ENCODE peak calls at places on chromosomes 13 and 19, in four cellular contexts. One of them, this sample, is unnamed.

GRCh38 chr19:33487901-33488817 is 33.4 kb downstream of the PEPD start:
- DNase-seq in HCT116: no peak
- DNase-seq in body of pancreas: no peak
- DNase-seq in pancreas: peak; percentile 35
- DNase-seq in this sample: no peak

GRCh38 chr19:4606921-4607678 is 32.2 kb upstream of the TNFAIP8L1 start:
- DNase-seq in HCT116: no peak
- DNase-seq in body of pancreas: peak; percentile 76
- DNase-seq in pancreas: peak; percentile 85
- DNase-seq in this sample: no peak

GRCh38 chr13:23865065-23865464 is 24.1 kb downstream of the MIPEP start:
- DNase-seq in HCT116: no peak
- DNase-seq in body of pancreas: no peak
- DNase-seq in pancreas: no peak
- DNase-seq in this sample: no peak

GRCh38 chr19:32373614-32374295 is 28.3 kb downstream of the ZNF507 start:
- DNase-seq in HCT116: peak; percentile 94
- DNase-seq in body of pancreas: peak; percentile 48
- DNase-seq in pancreas: no peak
- DNase-seq in this sample: no peak

GRCh38 chr19:8567522-8568172 is 9.6 kb downstream of the MYO1F start:
- DNase-seq in HCT116: no peak
- DNase-seq in body of pancreas: no peak
- DNase-seq in pancreas: no peak
- DNase-seq in this sample: no peak

GRCh38 chr19:4803736-4804695 is 12.5 kb downstream of the FEM1A start:
- DNase-seq in HCT116: peak; percentile 41
- DNase-seq in body of pancreas: peak; percentile 72
- DNase-seq in pancreas: peak; percentile 80
- DNase-seq in this sample: peak; percentile 42

GRCh38 chr13:83121904-83122303 is 760.4 kb downstream of the SLITRK1 start:
- DNase-seq in HCT116: no peak
- DNase-seq in body of pancreas: no peak
- DNase-seq in pancreas: no peak
- DNase-seq in this sample: no peak

GRCh38 chr13:26914624-26915023 is 154.0 kb upstream of the GPR12 start:
- DNase-seq in HCT116: peak; percentile 6
- DNase-seq in body of pancreas: no peak
- DNase-seq in pancreas: no peak
- DNase-seq in this sample: no peak

GRCh38 chr19:42540071-42540553 is 11.8 kb upstream of the CEACAM1 start:
- DNase-seq in HCT116: no peak
- DNase-seq in body of pancreas: no peak
- DNase-seq in pancreas: no peak
- DNase-seq in this sample: no peak

GRCh38 chr19:50449236-50449899 is 16.7 kb downstream of the MYBPC2 start:
- DNase-seq in HCT116: no peak
- DNase-seq in body of pancreas: no peak
- DNase-seq in pancreas: no peak
- DNase-seq in this sample: no peak

GRCh38 chr13:37602743-37603381 is 4.3 kb upstream of the POSTN start:
- DNase-seq in HCT116: no peak
- DNase-seq in body of pancreas: no peak
- DNase-seq in pancreas: no peak
- DNase-seq in this sample: no peak

GRCh38 chr13:99384468-99384867 is 77.3 kb upstream of the GPR183 start:
- DNase-seq in HCT116: no peak
- DNase-seq in body of pancreas: no peak
- DNase-seq in pancreas: no peak
- DNase-seq in this sample: peak; percentile 49

GRCh38 chr13:104204177-104204576 is 1138.0 kb upstream of the SLC10A2 start:
- DNase-seq in HCT116: no peak
- DNase-seq in body of pancreas: no peak
- DNase-seq in pancreas: no peak
- DNase-seq in this sample: no peak

GRCh38 chr13:96075953-96076543 is 13.9 kb upstream of the HS6ST3 start:
- DNase-seq in HCT116: no peak
- DNase-seq in body of pancreas: no peak
- DNase-seq in pancreas: no peak
- DNase-seq in this sample: no peak

GRCh38 chr13:98843482-98843877 is 91.0 kb upstream of the SLC15A1 start:
- DNase-seq in HCT116: no peak
- DNase-seq in body of pancreas: no peak
- DNase-seq in pancreas: no peak
- DNase-seq in this sample: no peak

GRCh38 chr13:40980466-40980865 is 38.6 kb downstream of the ELF1 start:
- DNase-seq in HCT116: no peak
- DNase-seq in body of pancreas: no peak
- DNase-seq in pancreas: no peak
- DNase-seq in this sample: no peak

GRCh38 chr19:29550896-29551295 is 25.1 kb downstream of the VSTM2B start:
- DNase-seq in HCT116: no peak
- DNase-seq in body of pancreas: no peak
- DNase-seq in pancreas: no peak
- DNase-seq in this sample: no peak

GRCh38 chr19:34178276-34178614 is 5.9 kb downstream of the LSM14A start:
- DNase-seq in HCT116: no peak
- DNase-seq in body of pancreas: no peak
- DNase-seq in pancreas: no peak
- DNase-seq in this sample: no peak

GRCh38 chr19:35882074-35882832 is 13.9 kb downstream of the APLP1 start:
- DNase-seq in HCT116: peak; percentile 67
- DNase-seq in body of pancreas: peak; percentile 51
- DNase-seq in pancreas: no peak
- DNase-seq in this sample: no peak

GRCh38 chr19:49224856-49225255 is 67.3 kb downstream of the TRPM4 start:
- DNase-seq in HCT116: peak; percentile 61
- DNase-seq in body of pancreas: peak; percentile 74
- DNase-seq in pancreas: peak; percentile 73
- DNase-seq in this sample: no peak

GRCh38 chr19:46766569-46767317 is 20.5 kb upstream of the STRN4 start:
- DNase-seq in HCT116: no peak
- DNase-seq in body of pancreas: peak; percentile 61
- DNase-seq in pancreas: no peak
- DNase-seq in this sample: peak; percentile 45

GRCh38 chr13:78742659-78743058 is 83.7 kb upstream of the OBI1 start:
- DNase-seq in HCT116: no peak
- DNase-seq in body of pancreas: no peak
- DNase-seq in pancreas: no peak
- DNase-seq in this sample: no peak

GRCh38 chr19:29170554-29170953 is 42.4 kb downstream of the UQCRFS1 start:
- DNase-seq in HCT116: no peak
- DNase-seq in body of pancreas: no peak
- DNase-seq in pancreas: no peak
- DNase-seq in this sample: no peak

GRCh38 chr13:113774177-113775107 is 15.4 kb downstream of the TMEM255B start:
- DNase-seq in HCT116: no peak
- DNase-seq in body of pancreas: no peak
- DNase-seq in pancreas: no peak
- DNase-seq in this sample: no peak

GRCh38 chr13:112580912-112581311 is 7.0 kb downstream of the TUBGCP3 start:
- DNase-seq in HCT116: no peak
- DNase-seq in body of pancreas: no peak
- DNase-seq in pancreas: no peak
- DNase-seq in this sample: no peak

GRCh38 chr13:72728290-72728605 is 525 bp downstream of the BORA start:
- DNase-seq in HCT116: no peak
- DNase-seq in body of pancreas: no peak
- DNase-seq in pancreas: no peak
- DNase-seq in this sample: no peak

GRCh38 chr19:54158812-54159351 is 639 bp downstream of the LENG1 start:
- DNase-seq in HCT116: no peak
- DNase-seq in body of pancreas: no peak
- DNase-seq in pancreas: no peak
- DNase-seq in this sample: no peak

GRCh38 chr19:2636142-2636896 is 66.2 kb downstream of the GNG7 start:
- DNase-seq in HCT116: no peak
- DNase-seq in body of pancreas: no peak
- DNase-seq in pancreas: peak; percentile 48
- DNase-seq in this sample: no peak

GRCh38 chr13:51058461-51059167 is 52.5 kb downstream of the C13orf42 start:
- DNase-seq in HCT116: no peak
- DNase-seq in body of pancreas: no peak
- DNase-seq in pancreas: no peak
- DNase-seq in this sample: no peak

DNA sequence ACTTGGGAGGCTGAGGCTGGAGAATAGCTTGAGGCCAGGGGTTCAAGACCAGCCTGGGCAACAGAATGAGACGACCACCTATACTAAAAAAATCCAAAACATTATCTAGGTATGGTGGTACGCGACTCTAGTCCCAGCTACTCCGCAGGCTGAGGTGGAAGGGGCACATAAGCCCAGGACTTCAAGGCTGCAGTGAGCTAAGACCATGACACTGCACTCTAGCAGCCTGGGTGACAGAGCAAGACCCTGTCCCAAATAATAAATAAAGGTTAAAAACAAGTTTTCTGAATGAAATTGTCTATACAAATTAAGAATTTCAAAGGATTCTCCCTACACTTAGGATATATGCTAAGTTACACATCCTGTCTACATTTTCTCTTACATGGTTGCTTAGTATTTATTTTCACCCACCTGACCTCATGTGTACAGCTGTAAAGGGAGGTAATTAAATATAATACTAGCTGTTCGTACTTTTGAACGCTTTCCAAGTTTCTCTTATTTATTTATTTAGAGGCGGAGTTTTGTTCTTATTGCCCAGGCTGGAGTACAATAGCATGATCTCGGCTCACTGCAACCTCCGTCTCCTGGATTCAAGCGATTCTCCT is 1.6 kb downstream of the SLC25A30 start:
- DNase-seq in HCT116: no peak
- DNase-seq in body of pancreas: no peak
- DNase-seq in pancreas: no peak
- DNase-seq in this sample: no peak
- H3K27ac ChIP-seq in HCT116: peak overlapping the region; percentile 84
- H3K27ac ChIP-seq in body of pancreas: peak overlapping the region; percentile 78
- H3K27ac ChIP-seq in pancreas: peak overlapping the region; percentile 91
- H3K27ac ChIP-seq in this sample: peak overlapping the region; percentile 68

GRCh38 chr19:57613941-57614743 is at the start of gene ZNF134:
- DNase-seq in HCT116: peak; percentile 86
- DNase-seq in body of pancreas: peak; percentile 92
- DNase-seq in pancreas: peak; percentile 95
- DNase-seq in this sample: peak; percentile 86
- TF ChIP-seq CTCF in HCT116: no peak
- TF ChIP-seq CTCF in body of pancreas: no peak
- TF ChIP-seq CTCF in pancreas: no peak
- TF ChIP-seq CTCF in this sample: peak; percentile 25

GRCh38 chr19:13748169-13748884 is 16.0 kb upstream of the MRI1 start:
- DNase-seq in HCT116: no peak
- DNase-seq in body of pancreas: no peak
- DNase-seq in pancreas: no peak
- DNase-seq in this sample: no peak
- H3K27ac ChIP-seq in HCT116: peak overlapping the region; percentile 83
- H3K27ac ChIP-seq in body of pancreas: peak overlapping the region; percentile 87
- H3K27ac ChIP-seq in pancreas: peak overlapping the region; percentile 76
- H3K27ac ChIP-seq in this sample: peak overlapping the region; percentile 79

GRCh38 chr13:87778128-87778527 is 107.0 kb downstream of the SLITRK5 start:
- DNase-seq in HCT116: no peak
- DNase-seq in body of pancreas: no peak
- DNase-seq in pancreas: no peak
- DNase-seq in this sample: no peak

GRCh38 chr13:87779451-87779850 is 108.3 kb downstream of the SLITRK5 start:
- DNase-seq in HCT116: no peak
- DNase-seq in body of pancreas: no peak
- DNase-seq in pancreas: no peak
- DNase-seq in this sample: no peak

DNA sequence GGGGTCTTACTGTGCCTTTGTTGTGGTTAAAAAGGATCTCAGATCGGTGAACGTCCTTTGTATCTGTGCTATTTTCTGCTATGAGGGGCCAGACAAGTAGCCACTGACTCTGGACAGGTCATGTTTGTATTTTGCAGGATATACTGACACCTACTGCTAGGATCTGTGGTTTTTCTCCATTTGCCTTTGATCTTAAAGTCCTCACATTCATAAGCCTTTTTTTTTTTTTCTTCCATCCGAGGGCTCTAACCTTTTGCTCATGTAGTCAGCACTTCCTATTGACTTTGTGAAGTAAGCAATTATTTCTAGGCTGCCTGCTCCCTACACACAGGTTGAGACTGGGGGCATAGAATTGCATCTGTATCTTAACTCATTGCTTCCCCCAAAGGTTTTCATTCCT is 106.2 kb downstream of the SLITRK5 start:
- DNase-seq in HCT116: no peak
- DNase-seq in body of pancreas: no peak
- DNase-seq in pancreas: no peak
- DNase-seq in this sample: no peak
- TF ChIP-seq CTCF in HCT116: peak; percentile 17
- TF ChIP-seq CTCF in body of pancreas: no peak
- TF ChIP-seq CTCF in pancreas: no peak
- TF ChIP-seq CTCF in this sample: no peak

This sample was measured in CD4-positive, alpha-beta T cell.